ENCODE peak calls at places on chromosomes 11 and 22, in nine cellular contexts. H is K562, I is AG04450, X is brain microvascular endothelial cell, U is colonic mucosa, C is Caco-2, F is OCI-LY7, Y is HCT116, Z is foreskin fibroblast. A is an unnamed sample.
A peak's percentile ranks its signal among the peaks of the same experiment; 100 is the strongest.

GRCh38 chr11:117072517-117073218 is 25.6 kb downstream of the SIK3 start:
- DNase-seq in H (peak; percentile 56), I (peak; percentile 75), X (peak; percentile 93), U (no peak), C (no peak), F (no peak), Y (peak; percentile 91), Z (peak; percentile 93), A (peak; percentile 44)

GRCh38 chr11:47391077-47391583 is 12.8 kb upstream of the SPI1 start:
- DNase-seq in H (no peak), I (no peak), X (no peak), U (no peak), C (no peak), F (no peak), Y (no peak), Z (no peak), A (peak; percentile 57)

GRCh38 chr11:6658647-6659046 is 3.0 kb upstream of the DCHS1 start:
- DNase-seq in H (no peak), I (no peak), X (no peak), U (no peak), C (no peak), F (no peak), Y (no peak), Z (no peak), A (no peak)

GRCh38 chr11:73193251-73194033 is 24.6 kb upstream of the P2RY2 start:
- DNase-seq in H (no peak), I (no peak), X (no peak), U (no peak), C (peak; percentile 36), F (no peak), Y (no peak), Z (peak; percentile 24), A (peak; percentile 80)

GRCh38 chr11:3905080-3905953 is 49.9 kb downstream of the STIM1 start:
- DNase-seq in H (peak; percentile 40), I (no peak), X (peak; percentile 83), U (peak; percentile 64), C (peak; percentile 81), F (no peak), Y (peak; percentile 34), Z (peak; percentile 76), A (peak; percentile 63)

GRCh38 chr11:21888814-21889213 is 304.1 kb upstream of the ANO5 start:
- DNase-seq in H (no peak), I (no peak), X (no peak), U (no peak), C (no peak), F (no peak), Y (no peak), Z (no peak), A (no peak)

GRCh38 chr11:3894128-3894731 is 38.8 kb downstream of the STIM1 start:
- DNase-seq in H (no peak), I (no peak), X (no peak), U (no peak), C (no peak), F (peak; percentile 95), Y (no peak), Z (peak; percentile 28), A (peak; percentile 97)

GRCh38 chr22:19625331-19626041 is 88.8 kb upstream of the SEPTIN5 start:
- DNase-seq in H (no peak), I (no peak), X (no peak), U (no peak), C (no peak), F (no peak), Y (no peak), Z (no peak), A (no peak)

GRCh38 chr11:13772223-13773046 is 104.0 kb downstream of the FAR1 start:
- DNase-seq in H (peak; percentile 24), I (peak; percentile 10), X (peak; percentile 28), U (peak; percentile 32), C (no peak), F (peak; percentile 90), Y (peak; percentile 67), Z (peak; percentile 76), A (peak; percentile 74)

GRCh38 chr11:13140028-13140870 is 131.1 kb downstream of the RASSF10 start:
- DNase-seq in H (no peak), I (no peak), X (peak; percentile 32), U (peak; percentile 87), C (peak; percentile 95), F (no peak), Y (no peak), Z (peak; percentile 17), A (peak; percentile 63)

GRCh38 chr11:128379587-128380279 is 207.6 kb downstream of the ETS1 start:
- DNase-seq in H (no peak), I (no peak), X (no peak), U (no peak), C (no peak), F (no peak), Y (no peak), Z (no peak), A (no peak)

GRCh38 chr11:28464252-28464867 is 356.2 kb downstream of the METTL15 start:
- DNase-seq in H (no peak), I (peak; percentile 67), X (peak; percentile 30), U (no peak), C (no peak), F (no peak), Y (no peak), Z (peak; percentile 59), A (no peak)

GRCh38 chr22:27752771-27753170 is 48.8 kb downstream of the MN1 start:
- DNase-seq in H (no peak), I (no peak), X (peak; percentile 11), U (peak; percentile 40), C (no peak), F (no peak), Y (no peak), Z (peak; percentile 73), A (no peak)

GRCh38 chr22:35809816-35810215 is 92.1 kb downstream of the APOL5 start:
- DNase-seq in H (no peak), I (no peak), X (no peak), U (no peak), C (no peak), F (no peak), Y (no peak), Z (no peak), A (no peak)

GRCh38 chr11:8339592-8340022 is 75.9 kb upstream of the LMO1 start:
- DNase-seq in H (no peak), I (no peak), X (no peak), U (no peak), C (no peak), F (no peak), Y (no peak), Z (no peak), A (no peak)

DNA sequence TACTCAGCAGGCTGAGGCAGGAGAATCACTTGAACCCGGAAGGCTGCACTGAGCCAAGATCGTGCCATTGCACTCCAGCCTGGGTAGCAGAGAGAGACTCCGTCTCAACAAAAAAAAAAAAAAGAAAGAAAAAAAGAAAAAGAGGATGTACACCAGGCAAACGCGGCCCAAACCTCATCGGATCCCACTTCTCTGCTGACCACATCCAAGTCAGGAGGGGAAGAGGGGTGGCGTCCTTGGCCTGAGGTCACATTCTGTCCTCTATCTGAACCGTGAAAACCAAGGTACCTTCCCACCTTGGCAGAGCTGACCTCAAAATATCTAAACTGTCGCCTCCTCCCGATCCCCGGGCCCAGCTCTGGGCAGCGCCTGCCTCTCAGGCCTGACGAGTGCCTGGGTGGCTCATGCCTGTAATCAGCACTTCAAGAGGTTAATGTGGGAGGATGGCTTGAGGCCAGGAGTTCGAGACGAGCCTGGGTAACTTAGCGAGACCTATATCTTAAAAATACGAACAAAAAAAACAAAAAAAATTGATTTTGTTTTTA is 25.1 kb downstream of the RGL4 start:
- DNase-seq in H (no peak), I (no peak), X (no peak), U (no peak), C (no peak), F (no peak), Y (no peak), Z (no peak), A (no peak)
- H3K4me3 ChIP-seq in H (peak overlapping the region; percentile 77), I (peak overlapping the region; percentile 85), X (no peak overlapping the region), U (peak overlapping the region; percentile 93), C (peak overlapping the region; percentile 9), F (peak overlapping the region; percentile 79), Y (peak overlapping the region; percentile 89), Z (peak overlapping the region; percentile 86), A (peak overlapping the region; percentile 95)

GRCh38 chr11:29755474-29755873 is 261.4 kb downstream of the KCNA4 start:
- DNase-seq in H (no peak), I (no peak), X (no peak), U (no peak), C (no peak), F (no peak), Y (no peak), Z (no peak), A (no peak)

GRCh38 chr11:29751618-29752017 is 265.2 kb downstream of the KCNA4 start:
- DNase-seq in H (no peak), I (no peak), X (no peak), U (no peak), C (no peak), F (no peak), Y (no peak), Z (no peak), A (no peak)

DNA sequence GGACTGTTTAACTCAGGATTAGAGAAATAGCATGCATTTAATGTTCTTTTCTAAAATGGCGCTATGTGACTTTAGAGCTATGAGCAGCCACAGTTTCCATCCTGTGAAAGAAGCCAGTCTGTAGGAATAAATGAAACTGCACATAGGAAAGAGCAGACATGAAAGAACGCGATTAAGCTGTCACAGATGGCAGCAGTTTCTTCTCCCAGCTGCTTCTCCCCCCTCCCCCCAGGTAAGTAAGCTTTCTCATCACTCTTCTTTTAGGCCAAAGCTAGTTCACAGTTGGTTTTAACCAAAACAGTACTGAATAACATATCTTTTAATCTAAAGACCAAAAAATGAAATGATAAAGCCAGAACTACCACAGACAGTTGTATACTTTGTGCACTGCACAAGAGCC is 266.4 kb downstream of the KCNA4 start:
- DNase-seq in H (no peak), I (no peak), X (no peak), U (no peak), C (no peak), F (no peak), Y (no peak), Z (no peak), A (no peak)
- TF ChIP-seq CTCF in H (no peak), I (no peak), X (no peak), U (no peak), C (no peak), F (no peak), Y (no peak), Z (no peak), A (no peak)

DNA sequence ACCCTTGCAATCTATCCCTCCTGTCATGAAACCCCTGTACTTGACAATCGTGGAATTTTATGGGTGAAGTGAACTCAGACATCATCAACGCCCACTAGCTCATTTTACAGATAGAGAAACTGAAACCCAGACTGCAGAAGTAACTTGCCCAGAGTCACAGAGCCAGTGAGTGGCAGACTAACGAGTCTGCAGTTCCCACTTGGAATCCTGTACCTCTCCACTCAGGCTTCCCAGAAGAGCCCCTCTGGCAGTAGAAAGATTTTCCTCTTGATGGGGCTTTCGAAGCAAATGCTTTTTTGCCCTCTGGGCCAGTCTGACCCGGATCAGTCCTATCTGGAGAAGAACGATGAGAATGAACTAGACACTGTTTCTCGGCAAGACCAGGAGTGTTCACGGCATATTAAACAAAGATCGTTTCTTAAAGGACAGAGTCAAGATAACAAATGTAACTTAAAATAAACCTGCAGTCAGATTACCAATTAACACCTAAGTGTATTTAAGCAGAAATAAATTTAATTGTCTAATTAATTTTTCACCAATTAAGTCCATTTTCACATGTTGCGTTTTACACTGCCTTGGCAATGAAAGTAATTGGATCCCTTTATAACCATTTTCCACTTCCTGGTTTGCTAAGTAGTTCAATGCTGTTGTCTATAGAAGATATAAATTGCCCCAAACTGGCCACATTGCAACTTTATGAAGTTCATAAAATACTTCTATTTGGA is 61.3 kb upstream of the CREB3L1 start:
- DNase-seq in H (no peak), I (no peak), X (no peak), U (no peak), C (no peak), F (no peak), Y (no peak), Z (peak; percentile 22), A (peak; percentile 11)
- H3K4me3 ChIP-seq in H (peak overlapping the region; percentile 18), I (peak overlapping the region; percentile 34), X (peak overlapping the region; percentile 35), U (peak overlapping the region; percentile 14), C (no peak overlapping the region), F (no peak overlapping the region), Y (no peak overlapping the region), Z (peak overlapping the region; percentile 41), A (peak overlapping the region; percentile 10)

GRCh38 chr22:42269407-42270177 is 861 bp downstream of the TCF20 start:
- DNase-seq in H (peak; percentile 71), I (no peak), X (no peak), U (peak; percentile 87), C (peak; percentile 88), F (peak; percentile 82), Y (peak; percentile 48), Z (peak; percentile 50), A (peak; percentile 83)
- TF ChIP-seq CTCF in H (no peak), I (no peak), X (no peak), U (no peak), C (peak; percentile 39), F (peak; percentile 45), Y (no peak), Z (no peak), A (peak; percentile 22)

A was measured in GM12865.